ENCODE peak calls at places on chromosomes 11 and 22, in five cellular contexts. One of them, this sample, is unnamed.

GRCh38 chr11:49995559-49995958 is 13.2 kb upstream of the OR4C12 start:
- DNase-seq in IMR-90: peak; percentile 50
- DNase-seq in body of pancreas: peak; percentile 76
- DNase-seq in A549: no peak
- DNase-seq in SK-N-SH: peak; percentile 18
- DNase-seq in this sample: no peak

GRCh38 chr22:47352920-47353700 is 590.7 kb downstream of the TBC1D22A start:
- DNase-seq in IMR-90: no peak
- DNase-seq in body of pancreas: peak; percentile 2
- DNase-seq in A549: no peak
- DNase-seq in SK-N-SH: no peak
- DNase-seq in this sample: no peak

GRCh38 chr11:15590131-15590530 is 475.4 kb downstream of the INSC start:
- DNase-seq in IMR-90: peak; percentile 2
- DNase-seq in body of pancreas: no peak
- DNase-seq in A549: no peak
- DNase-seq in SK-N-SH: peak; percentile 30
- DNase-seq in this sample: no peak

GRCh38 chr11:16612801-16613400 is 125.5 kb upstream of the C11orf58 start:
- DNase-seq in IMR-90: peak; percentile 35
- DNase-seq in body of pancreas: peak; percentile 11
- DNase-seq in A549: no peak
- DNase-seq in SK-N-SH: peak; percentile 60
- DNase-seq in this sample: no peak

GRCh38 chr11:125091247-125091876 is 20.1 kb downstream of the TMEM218 start:
- DNase-seq in IMR-90: peak; percentile 77
- DNase-seq in body of pancreas: peak; percentile 24
- DNase-seq in A549: peak; percentile 33
- DNase-seq in SK-N-SH: peak; percentile 90
- DNase-seq in this sample: peak; percentile 58

GRCh38 chr11:70703141-70704052 is 305.1 kb downstream of the CTTN start:
- DNase-seq in IMR-90: no peak
- DNase-seq in body of pancreas: peak; percentile 79
- DNase-seq in A549: no peak
- DNase-seq in SK-N-SH: no peak
- DNase-seq in this sample: no peak

GRCh38 chr22:35838849-35839646 is 121.4 kb downstream of the APOL5 start:
- DNase-seq in IMR-90: peak; percentile 82
- DNase-seq in body of pancreas: peak; percentile 17
- DNase-seq in A549: no peak
- DNase-seq in SK-N-SH: no peak
- DNase-seq in this sample: peak; percentile 50

GRCh38 chr11:26930518-26931247 is 63.2 kb upstream of the FIBIN start:
- DNase-seq in IMR-90: peak; percentile 54
- DNase-seq in body of pancreas: no peak
- DNase-seq in A549: no peak
- DNase-seq in SK-N-SH: no peak
- DNase-seq in this sample: no peak

GRCh38 chr11:2888266-2888968 is 2.8 kb upstream of the CDKN1C start:
- DNase-seq in IMR-90: peak; percentile 84
- DNase-seq in body of pancreas: peak; percentile 96
- DNase-seq in A549: peak; percentile 75
- DNase-seq in SK-N-SH: peak; percentile 86
- DNase-seq in this sample: peak; percentile 70

GRCh38 chr22:32634424-32634981 is 159.9 kb downstream of the FBXO7 start:
- DNase-seq in IMR-90: no peak
- DNase-seq in body of pancreas: no peak
- DNase-seq in A549: no peak
- DNase-seq in SK-N-SH: no peak
- DNase-seq in this sample: no peak

GRCh38 chr11:64747961-64748715 is 4.2 kb upstream of the RASGRP2 start:
- DNase-seq in IMR-90: peak; percentile 66
- DNase-seq in body of pancreas: no peak
- DNase-seq in A549: no peak
- DNase-seq in SK-N-SH: no peak
- DNase-seq in this sample: peak; percentile 8

GRCh38 chr11:124674168-124674517 is 439 bp downstream of the SPA17 start:
- DNase-seq in IMR-90: no peak
- DNase-seq in body of pancreas: no peak
- DNase-seq in A549: peak; percentile 8
- DNase-seq in SK-N-SH: no peak
- DNase-seq in this sample: no peak

GRCh38 chr11:122626266-122626665 is 29.3 kb upstream of the UBASH3B start:
- DNase-seq in IMR-90: no peak
- DNase-seq in body of pancreas: peak; percentile 76
- DNase-seq in A549: no peak
- DNase-seq in SK-N-SH: no peak
- DNase-seq in this sample: no peak

DNA sequence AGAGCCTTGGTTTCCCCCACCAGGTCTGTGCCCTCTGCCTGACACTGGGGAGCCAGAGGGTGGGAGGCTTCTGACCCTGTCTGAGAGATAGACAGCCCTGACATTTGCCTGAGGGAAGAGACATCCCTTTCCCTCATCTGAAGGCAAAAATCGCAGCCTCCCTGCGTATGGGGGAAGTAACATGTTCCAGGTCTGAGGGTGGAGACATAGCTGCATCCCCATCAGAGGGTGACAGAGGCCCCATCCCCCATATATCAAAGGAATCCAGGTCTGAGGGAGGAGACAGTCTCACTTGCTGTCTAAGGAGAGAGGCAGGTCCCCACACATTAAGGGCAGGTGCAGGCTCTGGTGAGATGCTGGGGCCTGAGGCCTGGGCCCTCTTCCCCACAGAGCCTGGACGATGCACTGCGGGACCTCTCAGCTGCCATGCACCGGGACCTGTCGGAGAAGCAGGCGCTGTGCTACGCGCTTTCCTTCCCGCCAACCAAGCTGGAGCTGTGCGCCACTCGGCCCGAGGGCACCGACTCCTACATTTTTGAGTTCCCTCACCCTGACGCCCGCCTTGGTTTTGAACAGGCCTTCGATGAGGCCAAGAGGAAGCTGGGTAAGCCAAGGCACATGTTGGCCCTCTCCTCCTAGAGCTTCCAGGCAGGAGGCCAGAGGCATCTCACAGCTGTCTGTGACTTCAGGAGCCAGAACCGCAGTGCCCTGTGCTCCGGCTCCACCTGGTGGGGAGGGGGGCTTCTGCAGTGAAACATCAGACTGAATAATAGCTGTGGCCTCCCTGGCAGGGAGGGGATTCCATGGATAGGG is 16.1 kb upstream of the RELT start:
- DNase-seq in IMR-90: peak; percentile 49
- DNase-seq in body of pancreas: peak; percentile 28
- DNase-seq in A549: peak; percentile 75
- DNase-seq in SK-N-SH: peak; percentile 78
- DNase-seq in this sample: no peak
- TF ChIP-seq CTCF in IMR-90: peak; percentile 43
- TF ChIP-seq CTCF in body of pancreas: no peak
- TF ChIP-seq CTCF in A549: peak; percentile 49
- TF ChIP-seq CTCF in SK-N-SH: peak; percentile 54
- TF ChIP-seq CTCF in this sample: peak; percentile 61

GRCh38 chr11:107840120-107840479 is 18.5 kb downstream of the SLC35F2 start:
- DNase-seq in IMR-90: no peak
- DNase-seq in body of pancreas: no peak
- DNase-seq in A549: no peak
- DNase-seq in SK-N-SH: no peak
- DNase-seq in this sample: no peak
- H3K4me3 ChIP-seq in IMR-90: no peak overlapping the region
- H3K4me3 ChIP-seq in body of pancreas: no peak overlapping the region
- H3K4me3 ChIP-seq in A549: peak overlapping the region; percentile 33
- H3K4me3 ChIP-seq in SK-N-SH: no peak overlapping the region
- H3K4me3 ChIP-seq in this sample: peak overlapping the region; percentile 26

GRCh38 chr11:116930177-116930576 is 92.8 kb upstream of the APOA1 start:
- DNase-seq in IMR-90: peak; percentile 40
- DNase-seq in body of pancreas: peak; percentile 8
- DNase-seq in A549: no peak
- DNase-seq in SK-N-SH: no peak
- DNase-seq in this sample: no peak

GRCh38 chr11:116932182-116932581 is 94.8 kb upstream of the APOA1 start:
- DNase-seq in IMR-90: no peak
- DNase-seq in body of pancreas: no peak
- DNase-seq in A549: no peak
- DNase-seq in SK-N-SH: no peak
- DNase-seq in this sample: no peak

GRCh38 chr11:116929393-116930090 is 92.1 kb upstream of the APOA1 start:
- DNase-seq in IMR-90: peak; percentile 19
- DNase-seq in body of pancreas: no peak
- DNase-seq in A549: no peak
- DNase-seq in SK-N-SH: no peak
- DNase-seq in this sample: no peak

GRCh38 chr11:116930586-116930985 is 93.2 kb upstream of the APOA1 start:
- DNase-seq in IMR-90: no peak
- DNase-seq in body of pancreas: no peak
- DNase-seq in A549: no peak
- DNase-seq in SK-N-SH: no peak
- DNase-seq in this sample: no peak

GRCh38 chr11:116931206-116931953 is 94.0 kb upstream of the APOA1 start:
- DNase-seq in IMR-90: peak; percentile 53
- DNase-seq in body of pancreas: no peak
- DNase-seq in A549: no peak
- DNase-seq in SK-N-SH: no peak
- DNase-seq in this sample: no peak
- H3K27ac ChIP-seq in IMR-90: no peak overlapping the region
- H3K27ac ChIP-seq in body of pancreas: no peak overlapping the region
- H3K27ac ChIP-seq in A549: no peak overlapping the region
- H3K27ac ChIP-seq in SK-N-SH: no peak overlapping the region
- H3K27ac ChIP-seq in this sample: no peak overlapping the region

GRCh38 chr11:398826-399225 is 4.8 kb downstream of the PKP3 start:
- DNase-seq in IMR-90: no peak
- DNase-seq in body of pancreas: no peak
- DNase-seq in A549: no peak
- DNase-seq in SK-N-SH: no peak
- DNase-seq in this sample: no peak

GRCh38 chr11:395866-396265 is 1.9 kb downstream of the PKP3 start:
- DNase-seq in IMR-90: no peak
- DNase-seq in body of pancreas: no peak
- DNase-seq in A549: no peak
- DNase-seq in SK-N-SH: no peak
- DNase-seq in this sample: no peak

GRCh38 chr11:394858-395655 is 1.0 kb downstream of the PKP3 start:
- DNase-seq in IMR-90: no peak
- DNase-seq in body of pancreas: no peak
- DNase-seq in A549: no peak
- DNase-seq in SK-N-SH: no peak
- DNase-seq in this sample: no peak

GRCh38 chr11:396511-396947 is 2.5 kb downstream of the PKP3 start:
- DNase-seq in IMR-90: no peak
- DNase-seq in body of pancreas: no peak
- DNase-seq in A549: peak; percentile 71
- DNase-seq in SK-N-SH: peak; percentile 86
- DNase-seq in this sample: no peak

GRCh38 chr11:396948-397548 is 3.0 kb downstream of the PKP3 start:
- DNase-seq in IMR-90: peak; percentile 36
- DNase-seq in body of pancreas: peak; percentile 50
- DNase-seq in A549: no peak
- DNase-seq in SK-N-SH: peak; percentile 95
- DNase-seq in this sample: no peak
- TF ChIP-seq CTCF in IMR-90: peak; percentile 54
- TF ChIP-seq CTCF in body of pancreas: no peak
- TF ChIP-seq CTCF in A549: no peak
- TF ChIP-seq CTCF in SK-N-SH: peak; percentile 61
- TF ChIP-seq CTCF in this sample: peak; percentile 43

DNA sequence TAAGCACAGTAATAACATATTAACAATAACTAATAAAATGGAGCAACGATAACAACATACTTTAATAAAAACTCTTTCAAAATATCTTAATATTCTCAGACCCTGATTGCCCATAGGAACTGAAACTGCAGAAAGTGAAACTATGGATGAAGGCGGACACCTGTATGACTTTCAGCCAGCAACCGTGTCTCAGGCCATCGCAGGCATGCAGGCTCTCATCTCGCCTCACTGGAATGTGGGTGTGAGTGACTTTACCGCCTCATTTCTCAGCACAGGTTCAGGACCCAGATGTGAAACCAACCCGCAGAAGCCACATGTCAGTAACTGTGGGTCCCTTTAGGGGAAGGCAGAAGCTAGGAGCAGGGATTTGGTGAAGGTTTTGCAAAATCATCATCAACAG is 539.1 kb downstream of the FAM181B start:
- DNase-seq in IMR-90: no peak
- DNase-seq in body of pancreas: no peak
- DNase-seq in A549: no peak
- DNase-seq in SK-N-SH: no peak
- DNase-seq in this sample: no peak
- H3K4me3 ChIP-seq in IMR-90: no peak overlapping the region
- H3K4me3 ChIP-seq in body of pancreas: no peak overlapping the region
- H3K4me3 ChIP-seq in A549: no peak overlapping the region
- H3K4me3 ChIP-seq in SK-N-SH: no peak overlapping the region
- H3K4me3 ChIP-seq in this sample: no peak overlapping the region

DNA sequence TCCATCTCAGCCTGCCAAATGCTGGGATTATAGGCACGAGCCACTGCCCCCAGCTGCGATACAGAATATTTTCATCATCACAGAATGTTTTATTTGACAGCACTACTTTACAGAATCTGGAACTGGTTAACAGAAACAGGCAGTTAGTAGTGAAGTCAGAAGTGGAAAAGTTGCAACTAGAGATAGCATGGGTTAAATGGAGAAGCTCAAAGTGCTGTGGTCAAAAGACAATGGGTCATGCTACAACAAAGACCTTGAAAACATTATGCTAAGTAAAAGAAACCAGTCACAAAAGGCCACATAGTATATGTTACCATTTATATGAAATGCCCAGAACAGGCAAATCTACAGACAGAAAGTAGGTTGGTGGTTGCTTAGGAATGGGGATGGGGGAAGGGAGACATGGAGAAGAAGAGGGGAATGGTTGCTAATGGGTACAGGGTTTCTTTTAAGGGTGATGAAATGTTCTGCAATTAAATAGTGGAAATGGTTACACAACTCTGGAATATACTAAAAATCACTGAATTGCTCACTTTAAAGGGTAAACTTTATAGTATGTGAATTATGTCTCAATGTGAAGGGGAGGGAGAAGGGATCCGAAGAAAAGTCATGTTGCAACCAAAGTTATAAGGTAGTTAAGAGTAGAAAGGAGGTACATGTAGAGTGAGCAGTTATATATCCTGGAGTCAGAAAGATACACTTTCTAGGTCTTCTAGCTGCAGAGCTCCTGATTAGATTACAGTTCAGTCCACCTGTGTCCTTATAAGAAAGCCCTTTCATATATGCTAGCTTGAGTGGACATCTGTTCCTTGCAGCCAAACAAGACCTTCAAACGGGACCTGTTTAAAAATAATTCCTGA is 46.3 kb upstream of the RAPSN start:
- DNase-seq in IMR-90: peak; percentile 60
- DNase-seq in body of pancreas: no peak
- DNase-seq in A549: no peak
- DNase-seq in SK-N-SH: no peak
- DNase-seq in this sample: peak; percentile 18
- H3K27ac ChIP-seq in IMR-90: peak overlapping the region; percentile 65
- H3K27ac ChIP-seq in body of pancreas: no peak overlapping the region
- H3K27ac ChIP-seq in A549: no peak overlapping the region
- H3K27ac ChIP-seq in SK-N-SH: no peak overlapping the region
- H3K27ac ChIP-seq in this sample: peak overlapping the region; percentile 47

GRCh38 chr22:50102946-50103345 is 13.1 kb downstream of the MOV10L1 start:
- DNase-seq in IMR-90: no peak
- DNase-seq in body of pancreas: peak; percentile 19
- DNase-seq in A549: peak; percentile 10
- DNase-seq in SK-N-SH: no peak
- DNase-seq in this sample: no peak
- TF ChIP-seq CTCF in IMR-90: no peak
- TF ChIP-seq CTCF in body of pancreas: no peak
- TF ChIP-seq CTCF in A549: no peak
- TF ChIP-seq CTCF in SK-N-SH: no peak
- TF ChIP-seq CTCF in this sample: no peak

GRCh38 chr11:107818491-107818890 is 40.1 kb downstream of the SLC35F2 start:
- DNase-seq in IMR-90: no peak
- DNase-seq in body of pancreas: no peak
- DNase-seq in A549: no peak
- DNase-seq in SK-N-SH: no peak
- DNase-seq in this sample: no peak
- H3K4me3 ChIP-seq in IMR-90: no peak overlapping the region
- H3K4me3 ChIP-seq in body of pancreas: no peak overlapping the region
- H3K4me3 ChIP-seq in A549: no peak overlapping the region
- H3K4me3 ChIP-seq in SK-N-SH: no peak overlapping the region
- H3K4me3 ChIP-seq in this sample: no peak overlapping the region

This sample was measured in AG04450.